ENCODE peak calls at places on chromosomes 2 and 18, in four cellular contexts. E, C, Y and O are unnamed samples.

GRCh38 chr2:176285321-176285720 is 16.1 kb downstream of the MTX2 start:
- DNase-seq in E (no peak), Y (no peak), C (no peak), O (no peak)

GRCh38 chr18:50749945-50750344 is 69.9 kb downstream of the MRO start:
- DNase-seq in Y (no peak), E (no peak), C (no peak), O (no peak)

GRCh38 chr2:201130524-201131186 is 14.7 kb downstream of the CFLAR start:
- DNase-seq in E (no peak), C (no peak), Y (no peak), O (no peak)

GRCh38 chr18:55884498-55884897 is 296.5 kb upstream of the TCF4 start:
- DNase-seq in Y (no peak), C (no peak), E (no peak), O (no peak)

GRCh38 chr18:13566941-13567762 is 159.2 kb downstream of the FAM210A start:
- DNase-seq in E (no peak), Y (no peak), C (peak; percentile 89), O (no peak)

GRCh38 chr2:29273704-29274611 is 158.7 kb downstream of the CLIP4 start:
- DNase-seq in E (no peak), C (no peak), Y (no peak), O (no peak)

GRCh38 chr2:10382313-10383061 is 65.6 kb downstream of the ODC1 start:
- DNase-seq in E (no peak), C (peak; percentile 60), Y (no peak), O (no peak)

GRCh38 chr18:45275367-45276113 is 339.7 kb upstream of the SLC14A2 start:
- DNase-seq in E (peak; percentile 28), Y (peak; percentile 5), C (no peak), O (no peak)

GRCh38 chr2:58731488-58731869 is 490.4 kb upstream of the FANCL start:
- DNase-seq in E (no peak), C (no peak), Y (no peak), O (no peak)

GRCh38 chr2:55901322-55901721 is 22.3 kb downstream of the EFEMP1 start:
- DNase-seq in E (no peak), Y (no peak), C (no peak), O (no peak)

GRCh38 chr18:48631851-48632250 is 93.0 kb downstream of the CTIF start:
- DNase-seq in E (no peak), C (no peak), Y (no peak), O (no peak)

GRCh38 chr2:73718851-73719621 is 18.1 kb downstream of the TPRKB start:
- DNase-seq in Y (no peak), E (no peak), C (no peak), O (no peak)

GRCh38 chr18:32271649-32272324 is 81.9 kb downstream of the MEP1B start:
- DNase-seq in E (peak; percentile 16), Y (peak; percentile 36), C (no peak), O (peak; percentile 5)

GRCh38 chr18:79528846-79529245 is 133.1 kb downstream of the NFATC1 start:
- DNase-seq in C (no peak), Y (peak; percentile 36), E (peak; percentile 21), O (peak; percentile 75)

GRCh38 chr2:191666241-191666640 is 11.7 kb upstream of the NABP1 start:
- DNase-seq in C (no peak), E (no peak), Y (no peak), O (no peak)

GRCh38 chr2:122736279-122736678 is 980.8 kb downstream of the TSN start:
- DNase-seq in Y (no peak), E (no peak), C (no peak), O (no peak)

GRCh38 chr2:205495819-205496218 is 186.5 kb upstream of the NRP2 start:
- DNase-seq in C (no peak), Y (no peak), E (no peak), O (no peak)

GRCh38 chr2:239455436-239456203 is 54.8 kb upstream of the HDAC4 start:
- DNase-seq in Y (no peak), E (no peak), C (no peak), O (no peak)

GRCh38 chr2:239943991-239944441 is 81.1 kb downstream of the NDUFA10 start:
- DNase-seq in C (no peak), E (no peak), Y (no peak), O (no peak)

GRCh38 chr2:187654535-187654934 is 100.3 kb upstream of the TFPI start:
- DNase-seq in Y (no peak), C (no peak), E (no peak), O (no peak)

GRCh38 chr2:26355038-26355995 is 8.7 kb upstream of the ADGRF3 start:
- DNase-seq in Y (no peak), E (peak; percentile 97), C (no peak), O (no peak)

GRCh38 chr2:216404010-216404618 is 8.2 kb upstream of the SMARCAL1 start:
- DNase-seq in E (peak; percentile 35), C (no peak), Y (peak; percentile 54), O (peak; percentile 36)

GRCh38 chr2:207796585-207797350 is 27.1 kb upstream of the FZD5 start:
- DNase-seq in C (no peak), E (no peak), Y (peak; percentile 87), O (no peak)

GRCh38 chr18:35201502-35201901 is 39.3 kb upstream of the ZNF397 start:
- DNase-seq in C (no peak), E (no peak), Y (no peak), O (no peak)

GRCh38 chr2:241844831-241845578 is 13.7 kb downstream of the PDCD1 start:
- DNase-seq in E (no peak), C (no peak), Y (no peak), O (no peak)

GRCh38 chr2:110867078-110867477 is 134.7 kb downstream of the ACOXL start:
- DNase-seq in E (no peak), Y (no peak), C (no peak), O (no peak)

GRCh38 chr2:98269830-98270229 is 76.4 kb upstream of the CNGA3 start:
- DNase-seq in C (no peak), Y (no peak), E (no peak), O (no peak)

GRCh38 chr18:55228191-55228590 is 268.9 kb upstream of the CCDC68 start:
- DNase-seq in E (no peak), C (no peak), Y (no peak), O (no peak)

GRCh38 chr2:231900486-231900942 is 25.7 kb downstream of the NPPC start:
- DNase-seq in Y (peak; percentile 80), E (peak; percentile 83), C (no peak), O (peak; percentile 35)

GRCh38 chr2:134758632-134759031 is 39.8 kb upstream of the TMEM163 start:
- DNase-seq in C (peak; percentile 43), Y (no peak), E (no peak), O (no peak)

GRCh38 chr18:11553098-11553940 is 56.1 kb upstream of the SLC35G4 start:
- DNase-seq in E (peak; percentile 45), Y (peak; percentile 49), C (no peak), O (peak; percentile 42)

GRCh38 chr2:15383695-15384350 is 177.3 kb downstream of the NBAS start:
- DNase-seq in E (no peak), Y (no peak), C (no peak), O (no peak)

GRCh38 chr2:65896446-65896845 is 464.0 kb upstream of the SPRED2 start:
- DNase-seq in E (no peak), Y (no peak), C (no peak), O (no peak)

DNA sequence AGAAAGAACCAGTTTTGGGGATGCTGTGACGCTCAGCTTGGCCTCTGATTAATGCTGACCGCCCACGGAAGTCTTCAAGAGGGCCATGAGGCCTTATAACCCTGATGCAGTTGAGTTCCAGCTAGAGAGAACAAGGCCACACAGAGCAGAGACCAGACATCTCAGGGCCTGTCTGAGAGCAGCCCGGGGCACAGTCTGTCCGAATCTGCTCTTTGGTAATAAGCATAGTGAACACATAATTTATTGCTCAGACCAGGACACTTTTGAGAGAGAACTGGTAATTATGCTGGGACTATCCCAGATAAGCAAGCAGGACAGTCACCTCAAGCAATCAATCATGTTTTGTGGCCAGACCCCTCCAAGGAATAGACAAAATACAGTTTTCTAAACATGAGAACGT is 68.5 kb downstream of the STPG4 start:
- DNase-seq in E (no peak), C (no peak), Y (no peak), O (no peak)
- H3K4me1 ChIP-seq in E (peaks cover 76% of the 10 kb centered on the region), C (no peaks in the 10 kb centered on the region), Y (peaks cover 29% of the 10 kb centered on the region), O (no peaks in the 10 kb centered on the region)

GRCh38 chr18:905307-905947 is 756 bp downstream of the ADCYAP1 start:
- DNase-seq in E (no peak), C (no peak), Y (no peak), O (no peak)

GRCh38 chr18:902179-902718 is 2.4 kb upstream of the ADCYAP1 start:
- DNase-seq in C (no peak), E (peak; percentile 6), Y (no peak), O (no peak)

GRCh38 chr18:904135-905090 is at the start of gene ADCYAP1:
- DNase-seq in C (no peak), Y (no peak), E (no peak), O (no peak)

GRCh38 chr18:901769-902168 is 2.9 kb upstream of the ADCYAP1 start:
- DNase-seq in C (no peak), Y (no peak), E (no peak), O (no peak)

GRCh38 chr18:903703-904102 is 968 bp upstream of the ADCYAP1 start:
- DNase-seq in Y (no peak), E (no peak), C (no peak), O (no peak)
- H3K27me3 ChIP-seq in Y (peaks cover 2% of the 10 kb centered on the region), E (no peaks in the 10 kb centered on the region), C (peaks cover 2% of the 10 kb centered on the region), O (peaks cover 25% of the 10 kb centered on the region)

GRCh38 chr2:133342283-133342895 is 225.9 kb downstream of the NCKAP5 start:
- DNase-seq in Y (no peak), C (no peak), E (no peak), O (no peak)
- TF ChIP-seq SIN3A in Y (no peak), C (no peak), E (no peak), O (no peak)

GRCh38 chr18:9106094-9106493 is 3.6 kb downstream of the NDUFV2 start:
- DNase-seq in E (no peak), Y (peak; percentile 41), C (no peak), O (no peak)

GRCh38 chr18:9103488-9103887 is 989 bp downstream of the NDUFV2 start:
- DNase-seq in E (no peak), C (no peak), Y (no peak), O (no peak)

GRCh38 chr18:9105420-9105819 is 2.9 kb downstream of the NDUFV2 start:
- DNase-seq in C (no peak), Y (no peak), E (no peak), O (no peak)

GRCh38 chr18:9102391-9103216 is at the start of gene NDUFV2:
- DNase-seq in C (peak; percentile 77), E (peak; percentile 86), Y (peak; percentile 87), O (peak; percentile 58)

DNA sequence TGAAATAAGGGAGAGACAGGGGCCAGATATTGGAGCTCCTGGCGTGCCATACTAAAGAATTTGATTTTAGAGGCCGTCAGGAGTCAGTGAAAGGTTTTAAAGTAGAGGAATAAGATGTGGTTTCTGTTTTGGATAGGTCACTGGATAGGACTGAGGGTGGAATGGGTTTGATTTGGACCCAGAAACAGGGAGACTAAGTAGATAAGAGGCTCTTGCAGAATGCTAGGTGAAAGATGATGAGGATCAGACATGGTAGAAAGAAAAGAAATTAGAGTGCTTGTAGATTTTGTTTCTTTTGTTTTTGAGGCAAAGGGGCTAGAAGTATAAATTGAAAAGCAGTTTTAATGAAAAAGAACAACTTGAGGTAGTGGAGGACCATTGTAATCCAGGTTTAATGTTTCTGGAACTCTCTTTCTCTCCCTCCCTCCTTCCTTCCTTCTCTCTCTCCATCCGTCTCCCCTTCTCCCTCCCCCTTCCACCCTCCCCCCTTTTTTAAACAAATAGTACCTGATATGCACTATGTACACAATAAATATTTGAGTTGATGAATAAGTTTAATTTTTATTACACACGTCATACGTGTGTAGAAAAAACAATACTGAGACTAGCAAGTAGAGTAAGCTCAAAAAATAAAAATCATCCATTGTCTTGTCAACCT is 1.9 kb downstream of the NDUFV2 start:
- DNase-seq in E (no peak), C (no peak), Y (no peak), O (no peak)
- H3K4me1 ChIP-seq in E (peaks cover 21% of the 10 kb centered on the region), C (peaks cover 5% of the 10 kb centered on the region), Y (peaks cover 66% of the 10 kb centered on the region), O (peaks cover 47% of the 10 kb centered on the region)